ENCODE peak calls at places on chromosomes 4 and X, in five cellular contexts. One of them, this sample, is unnamed.

GRCh38 chr4:84647307-84647884 is 64.5 kb downstream of the CDS1 start:
- DNase-seq in naive thymus-derived CD8-positive, alpha-beta T cell: no peak
- DNase-seq in activated gamma-delta T cell treated with Interleukin-2 at 50 U/mL for 16 hours: no peak
- DNase-seq in IMR-90: no peak
- DNase-seq in T-helper 2 cell: no peak
- DNase-seq in this sample: no peak

GRCh38 chr4:83390965-83391364 is 56.3 kb upstream of the HPSE start:
- DNase-seq in naive thymus-derived CD8-positive, alpha-beta T cell: no peak
- DNase-seq in activated gamma-delta T cell treated with Interleukin-2 at 50 U/mL for 16 hours: no peak
- DNase-seq in IMR-90: no peak
- DNase-seq in T-helper 2 cell: no peak
- DNase-seq in this sample: no peak

GRCh38 chrX:13487731-13488505 is 81.5 kb upstream of the EGFL6 start:
- DNase-seq in naive thymus-derived CD8-positive, alpha-beta T cell: peak
- DNase-seq in activated gamma-delta T cell treated with Interleukin-2 at 50 U/mL for 16 hours: peak
- DNase-seq in IMR-90: peak
- DNase-seq in T-helper 2 cell: peak
- DNase-seq in this sample: peak

GRCh38 chr4:130257271-130257670 is 1161.3 kb downstream of the C4orf33 start:
- DNase-seq in naive thymus-derived CD8-positive, alpha-beta T cell: no peak
- DNase-seq in activated gamma-delta T cell treated with Interleukin-2 at 50 U/mL for 16 hours: no peak
- DNase-seq in IMR-90: peak
- DNase-seq in T-helper 2 cell: no peak
- DNase-seq in this sample: no peak

GRCh38 chrX:53095796-53096195 is 1.9 kb downstream of the KANTR start:
- DNase-seq in naive thymus-derived CD8-positive, alpha-beta T cell: no peak
- DNase-seq in activated gamma-delta T cell treated with Interleukin-2 at 50 U/mL for 16 hours: no peak
- DNase-seq in IMR-90: no peak
- DNase-seq in T-helper 2 cell: no peak
- DNase-seq in this sample: no peak

GRCh38 chr4:120960868-120961267 is 38.3 kb upstream of the PRDM5 start:
- DNase-seq in naive thymus-derived CD8-positive, alpha-beta T cell: no peak
- DNase-seq in activated gamma-delta T cell treated with Interleukin-2 at 50 U/mL for 16 hours: no peak
- DNase-seq in IMR-90: no peak
- DNase-seq in T-helper 2 cell: no peak
- DNase-seq in this sample: no peak

GRCh38 chr4:178322524-178323183 is 880.4 kb upstream of the AGA start:
- DNase-seq in naive thymus-derived CD8-positive, alpha-beta T cell: no peak
- DNase-seq in activated gamma-delta T cell treated with Interleukin-2 at 50 U/mL for 16 hours: no peak
- DNase-seq in IMR-90: no peak
- DNase-seq in T-helper 2 cell: no peak
- DNase-seq in this sample: no peak

GRCh38 chrX:31590581-31591113 is 518.8 kb upstream of the FTHL17 start:
- DNase-seq in naive thymus-derived CD8-positive, alpha-beta T cell: no peak
- DNase-seq in activated gamma-delta T cell treated with Interleukin-2 at 50 U/mL for 16 hours: no peak
- DNase-seq in IMR-90: peak
- DNase-seq in T-helper 2 cell: peak
- DNase-seq in this sample: no peak

GRCh38 chrX:135396109-135396508 is 25.6 kb upstream of the SMIM10L2A start:
- DNase-seq in naive thymus-derived CD8-positive, alpha-beta T cell: no peak
- DNase-seq in activated gamma-delta T cell treated with Interleukin-2 at 50 U/mL for 16 hours: no peak
- DNase-seq in IMR-90: peak
- DNase-seq in T-helper 2 cell: no peak
- DNase-seq in this sample: no peak

GRCh38 chrX:137031517-137032377 is 2.0 kb downstream of the GPR101 start:
- DNase-seq in naive thymus-derived CD8-positive, alpha-beta T cell: peak
- DNase-seq in activated gamma-delta T cell treated with Interleukin-2 at 50 U/mL for 16 hours: no peak
- DNase-seq in IMR-90: peak
- DNase-seq in T-helper 2 cell: peak
- DNase-seq in this sample: peak

GRCh38 chr4:137610960-137611359 is 78.7 kb upstream of the PCDH18 start:
- DNase-seq in naive thymus-derived CD8-positive, alpha-beta T cell: no peak
- DNase-seq in activated gamma-delta T cell treated with Interleukin-2 at 50 U/mL for 16 hours: no peak
- DNase-seq in IMR-90: peak
- DNase-seq in T-helper 2 cell: no peak
- DNase-seq in this sample: no peak

GRCh38 chrX:22999696-23000223 is at the start of gene DDX53:
- DNase-seq in naive thymus-derived CD8-positive, alpha-beta T cell: no peak
- DNase-seq in activated gamma-delta T cell treated with Interleukin-2 at 50 U/mL for 16 hours: no peak
- DNase-seq in IMR-90: no peak
- DNase-seq in T-helper 2 cell: no peak
- DNase-seq in this sample: no peak

GRCh38 chr4:116016201-116016600 is 902.8 kb upstream of the NDST4 start:
- DNase-seq in naive thymus-derived CD8-positive, alpha-beta T cell: no peak
- DNase-seq in activated gamma-delta T cell treated with Interleukin-2 at 50 U/mL for 16 hours: no peak
- DNase-seq in IMR-90: peak
- DNase-seq in T-helper 2 cell: no peak
- DNase-seq in this sample: no peak

GRCh38 chrX:68938244-68939004 is 109.6 kb downstream of the EFNB1 start:
- DNase-seq in naive thymus-derived CD8-positive, alpha-beta T cell: no peak
- DNase-seq in activated gamma-delta T cell treated with Interleukin-2 at 50 U/mL for 16 hours: no peak
- DNase-seq in IMR-90: peak
- DNase-seq in T-helper 2 cell: no peak
- DNase-seq in this sample: no peak

GRCh38 chrX:53356186-53356585 is 66.3 kb downstream of the SMC1A start:
- DNase-seq in naive thymus-derived CD8-positive, alpha-beta T cell: no peak
- DNase-seq in activated gamma-delta T cell treated with Interleukin-2 at 50 U/mL for 16 hours: no peak
- DNase-seq in IMR-90: no peak
- DNase-seq in T-helper 2 cell: no peak
- DNase-seq in this sample: peak

GRCh38 chr4:53119685-53120084 is 246.2 kb downstream of the SCFD2 start:
- DNase-seq in naive thymus-derived CD8-positive, alpha-beta T cell: no peak
- DNase-seq in activated gamma-delta T cell treated with Interleukin-2 at 50 U/mL for 16 hours: no peak
- DNase-seq in IMR-90: peak
- DNase-seq in T-helper 2 cell: no peak
- DNase-seq in this sample: no peak

GRCh38 chrX:109952050-109952449 is 50.9 kb upstream of the TMEM164 start:
- DNase-seq in naive thymus-derived CD8-positive, alpha-beta T cell: no peak
- DNase-seq in activated gamma-delta T cell treated with Interleukin-2 at 50 U/mL for 16 hours: no peak
- DNase-seq in IMR-90: no peak
- DNase-seq in T-helper 2 cell: no peak
- DNase-seq in this sample: no peak

GRCh38 chrX:108216862-108217571 is 125.4 kb downstream of the ATG4A start:
- DNase-seq in naive thymus-derived CD8-positive, alpha-beta T cell: no peak
- DNase-seq in activated gamma-delta T cell treated with Interleukin-2 at 50 U/mL for 16 hours: no peak
- DNase-seq in IMR-90: no peak
- DNase-seq in T-helper 2 cell: no peak
- DNase-seq in this sample: no peak

GRCh38 chrX:138756234-138756633 is 44.7 kb upstream of the FGF13 start:
- DNase-seq in naive thymus-derived CD8-positive, alpha-beta T cell: no peak
- DNase-seq in activated gamma-delta T cell treated with Interleukin-2 at 50 U/mL for 16 hours: no peak
- DNase-seq in IMR-90: no peak
- DNase-seq in T-helper 2 cell: no peak
- DNase-seq in this sample: no peak

GRCh38 chr4:171924761-171925376 is 111.7 kb downstream of the GALNTL6 start:
- DNase-seq in naive thymus-derived CD8-positive, alpha-beta T cell: no peak
- DNase-seq in activated gamma-delta T cell treated with Interleukin-2 at 50 U/mL for 16 hours: no peak
- DNase-seq in IMR-90: no peak
- DNase-seq in T-helper 2 cell: no peak
- DNase-seq in this sample: no peak

GRCh38 chrX:16743604-16744325 is 24.4 kb downstream of the SYAP1 start:
- DNase-seq in naive thymus-derived CD8-positive, alpha-beta T cell: no peak
- DNase-seq in activated gamma-delta T cell treated with Interleukin-2 at 50 U/mL for 16 hours: no peak
- DNase-seq in IMR-90: peak
- DNase-seq in T-helper 2 cell: no peak
- DNase-seq in this sample: no peak

GRCh38 chr4:13559414-13559813 is 15.1 kb upstream of the NKX3-2 start:
- DNase-seq in naive thymus-derived CD8-positive, alpha-beta T cell: no peak
- DNase-seq in activated gamma-delta T cell treated with Interleukin-2 at 50 U/mL for 16 hours: no peak
- DNase-seq in IMR-90: peak
- DNase-seq in T-helper 2 cell: no peak
- DNase-seq in this sample: no peak

GRCh38 chr4:78936989-78937388 is 2.2 kb downstream of the PAQR3 start:
- DNase-seq in naive thymus-derived CD8-positive, alpha-beta T cell: no peak
- DNase-seq in activated gamma-delta T cell treated with Interleukin-2 at 50 U/mL for 16 hours: no peak
- DNase-seq in IMR-90: no peak
- DNase-seq in T-helper 2 cell: no peak
- DNase-seq in this sample: no peak

GRCh38 chrX:18951032-18951431 is 32.9 kb downstream of the PHKA2 start:
- DNase-seq in naive thymus-derived CD8-positive, alpha-beta T cell: no peak
- DNase-seq in activated gamma-delta T cell treated with Interleukin-2 at 50 U/mL for 16 hours: no peak
- DNase-seq in IMR-90: no peak
- DNase-seq in T-helper 2 cell: no peak
- DNase-seq in this sample: no peak

GRCh38 chrX:136714626-136715599 is 65.8 kb downstream of the ARHGEF6 start:
- DNase-seq in naive thymus-derived CD8-positive, alpha-beta T cell: no peak
- DNase-seq in activated gamma-delta T cell treated with Interleukin-2 at 50 U/mL for 16 hours: no peak
- DNase-seq in IMR-90: no peak
- DNase-seq in T-helper 2 cell: no peak
- DNase-seq in this sample: peak